ENCODE peak calls at places on chromosomes 1 and 21, in four cellular contexts. V is activated CD8-positive, alpha-beta memory T cell treated with anti-CD3 and anti-CD28 coated beads, Interleukin-2, amount 10 ng/mL, durations not matched to agents 7 days and 5 days; B is osteocyte; H is NCI-H2081. G is an unnamed sample.
A peak's percentile ranks its signal among the peaks of the same experiment; 100 is the strongest.

GRCh38 chr1:183236158-183236725 is 50.2 kb downstream of the LAMC2 start:
- DNase-seq in B (no peak), H (no peak), V (no peak), G (no peak)

GRCh38 chr21:29154270-29154669 is 23.8 kb downstream of the MAP3K7CL start:
- DNase-seq in H (no peak), V (no peak), B (no peak), G (no peak)

GRCh38 chr1:7043232-7043549 is 257.9 kb downstream of the CAMTA1 start:
- DNase-seq in B (no peak), V (no peak), H (no peak), G (no peak)

GRCh38 chr1:156143765-156144489 is 9.5 kb upstream of the SEMA4A start:
- DNase-seq in B (no peak), H (no peak), V (no peak), G (no peak)

GRCh38 chr1:155013632-155014031 is 11.0 kb downstream of the ZBTB7B start:
- DNase-seq in H (no peak), B (no peak), V (no peak), G (no peak)

GRCh38 chr1:212414328-212415106 is at the start of gene PACC1:
- DNase-seq in V (peak; percentile 96), B (peak; percentile 94), H (peak; percentile 91), G (peak; percentile 84)

GRCh38 chr1:25579947-25580309 is 36.5 kb downstream of the LDLRAP1 start:
- DNase-seq in B (no peak), V (no peak), H (no peak), G (no peak)

GRCh38 chr1:185862235-185862634 is 128.0 kb downstream of the HMCN1 start:
- DNase-seq in B (no peak), H (no peak), V (no peak), G (no peak)

GRCh38 chr1:219782311-219782710 is 146.0 kb downstream of the SLC30A10 start:
- DNase-seq in V (no peak), B (no peak), H (no peak), G (no peak)

GRCh38 chr1:158930504-158930903 is 848 bp upstream of the PYHIN1 start:
- DNase-seq in B (no peak), H (no peak), V (peak; percentile 87), G (no peak)

GRCh38 chr1:6141601-6142000 is 38.5 kb downstream of the CHD5 start:
- DNase-seq in H (no peak), B (no peak), V (peak; percentile 48), G (no peak)

GRCh38 chr21:45381865-45382697 is 22.9 kb upstream of the COL18A1 start:
- DNase-seq in V (no peak), B (no peak), H (no peak), G (no peak)

GRCh38 chr1:46558966-46559365 is 7.5 kb upstream of the KNCN start:
- DNase-seq in V (no peak), B (no peak), H (no peak), G (no peak)